ENCODE peak calls at places on chromosomes 16 and 17, in eight cellular contexts. D is OCI-LY7, R is neural crest cell, B is A549, S is T-helper 1 cell, H is amygdala, T is progenitor cell of endocrine pancreas, Y is aorta. G is an unnamed sample.
A peak's percentile ranks its signal among the peaks of the same experiment; 100 is the strongest.

GRCh38 chr17:66403846-66404597 is 101.6 kb downstream of the PRKCA start:
- DNase-seq in D (no peak), R (no peak), B (no peak), S (no peak), H (no peak), T (no peak), Y (no peak), G (no peak)

GRCh38 chr16:68421076-68421475 is 27.2 kb downstream of the SMPD3 start:
- DNase-seq in D (no peak), R (no peak), B (no peak), S (no peak), H (no peak), T (no peak), Y (no peak), G (no peak)

GRCh38 chr16:65415460-65415859 is 293.6 kb upstream of the CDH11 start:
- DNase-seq in D (no peak), R (no peak), B (no peak), S (no peak), H (no peak), T (no peak), Y (no peak), G (no peak)

GRCh38 chr17:36001109-36001735 is at the start of gene CCL15:
- DNase-seq in D (no peak), R (no peak), B (no peak), S (no peak), H (no peak), T (no peak), Y (no peak), G (no peak)

GRCh38 chr16:10584956-10585561 is 4.7 kb upstream of the EMP2 start:
- DNase-seq in D (no peak), R (no peak), B (no peak), S (no peak), H (no peak), T (no peak), Y (no peak), G (no peak)

GRCh38 chr17:45948881-45949624 is 50.0 kb upstream of the STH start:
- DNase-seq in D (peak; percentile 52), R (peak; percentile 76), B (peak; percentile 94), S (peak; percentile 32), H (peak; percentile 52), T (peak; percentile 62), Y (peak; percentile 84), G (peak; percentile 78)

GRCh38 chr16:54242199-54242598 is 44.4 kb downstream of the IRX3 start:
- DNase-seq in D (peak; percentile 43), R (no peak), B (no peak), S (no peak), H (no peak), T (no peak), Y (no peak), G (no peak)

GRCh38 chr17:31499771-31500554 is 108.5 kb downstream of the RAB11FIP4 start:
- DNase-seq in D (no peak), R (no peak), B (no peak), S (no peak), H (peak; percentile 66), T (no peak), Y (no peak), G (peak; percentile 85)

GRCh38 chr17:65328567-65328966 is 191.4 kb downstream of the RGS9 start:
- DNase-seq in D (no peak), R (no peak), B (no peak), S (no peak), H (no peak), T (no peak), Y (no peak), G (no peak)

GRCh38 chr16:88387941-88388627 is 5.3 kb downstream of the ZNF469 start:
- DNase-seq in D (no peak), R (no peak), B (peak; percentile 74), S (no peak), H (peak; percentile 35), T (no peak), Y (peak; percentile 76), G (peak; percentile 27)

GRCh38 chr17:83078378-83079339 is 750 bp upstream of the METRNL start:
- DNase-seq in D (no peak), R (peak; percentile 14), B (no peak), S (no peak), H (no peak), T (no peak), Y (peak; percentile 69), G (no peak)